ENCODE peak calls at places on chromosomes 3 and 15, in nine cellular contexts. K is aorta; Y is CD4-positive, alpha-beta memory T cell; Z is PC-3; N is BE2C; O is tibial artery; H is heart left ventricle; L is CD8-positive, alpha-beta memory T cell; P is heart right ventricle. T is an unnamed sample. For H3K4me1, the result is how much of the 10 kb centered on the place peaks cover.

GRCh38 chr3:52845157-52845556 is 10.3 kb upstream of the MUSTN1 start:
- DNase-seq in Y (no peak), K (peak), H (peak), P (peak), Z (no peak), L (no peak), N (no peak), O (peak), T (peak)

GRCh38 chr15:78638658-78639314 is 2.2 kb downstream of the CHRNB4 start:
- DNase-seq in K (no peak), O (no peak), H (no peak), P (peak), N (peak), Z (peak), Y (peak), L (no peak), T (peak)

GRCh38 chr3:178454714-178455113 is 81.5 kb upstream of the KCNMB2 start:
- DNase-seq in H (peak), Y (no peak), O (peak), N (no peak), P (peak), Z (no peak), L (no peak), K (peak), T (no peak)

GRCh38 chr15:70065006-70065722 is 32.6 kb downstream of the TLE3 start:
- DNase-seq in P (no peak), N (no peak), L (no peak), K (no peak), O (no peak), Z (no peak), H (peak), Y (no peak), T (no peak)

GRCh38 chr15:50669611-50670010 is 17.0 kb downstream of the TRPM7 start:
- DNase-seq in P (no peak), Y (no peak), H (no peak), L (no peak), Z (no peak), K (no peak), N (no peak), O (no peak), T (no peak)

GRCh38 chr15:73150831-73151230 is 98.6 kb downstream of the NEO1 start:
- DNase-seq in Z (no peak), H (no peak), L (no peak), O (no peak), N (no peak), K (no peak), P (no peak), Y (no peak), T (no peak)

GRCh38 chr3:101936419-101937331 is 87.4 kb downstream of the NFKBIZ start:
- DNase-seq in P (no peak), N (no peak), H (no peak), Z (peak), Y (peak), L (peak), O (no peak), K (no peak), T (peak)

GRCh38 chr15:28079313-28079969 is 19.7 kb downstream of the OCA2 start:
- DNase-seq in H (no peak), O (no peak), L (no peak), Z (no peak), P (no peak), N (no peak), Y (no peak), K (no peak), T (no peak)

GRCh38 chr15:88029696-88030095 is 226.8 kb downstream of the NTRK3 start:
- DNase-seq in Y (no peak), Z (no peak), K (no peak), H (no peak), L (no peak), P (no peak), O (no peak), N (peak), T (no peak)

GRCh38 chr3:151144756-151145155 is 58.3 kb downstream of the GPR171 start:
- DNase-seq in H (no peak), Z (no peak), O (no peak), L (no peak), P (no peak), N (no peak), Y (no peak), K (no peak), T (no peak)

GRCh38 chr15:57320543-57321220 is 55.6 kb upstream of the CGNL1 start:
- DNase-seq in O (peak), P (peak), L (no peak), K (peak), N (no peak), Y (no peak), H (no peak), Z (no peak), T (peak)

GRCh38 chr3:63809607-63810006 is 9.5 kb upstream of the C3orf49 start:
- DNase-seq in O (no peak), K (no peak), P (no peak), Z (peak), H (no peak), Y (no peak), N (peak), L (no peak), T (no peak)

GRCh38 chr3:23696842-23697241 is 108.9 kb upstream of the UBE2E1 start:
- DNase-seq in H (no peak), O (no peak), N (no peak), Z (no peak), K (no peak), P (no peak), L (no peak), Y (no peak), T (peak)

GRCh38 chr3:49199900-49200281 is 28.5 kb downstream of the KLHDC8B start:
- DNase-seq in N (no peak), O (no peak), P (no peak), Y (no peak), K (no peak), H (no peak), Z (no peak), L (no peak), T (no peak)
- H3K4me3 ChIP-seq in N (no peak), O (peak), P (peak), Y (no peak), K (no peak), H (peak), Z (no peak), L (no peak), T (peak)

GRCh38 chr15:81407151-81407550 is 33.1 kb upstream of the TMC3 start:
- DNase-seq in Y (no peak), P (no peak), O (no peak), H (no peak), N (no peak), Z (no peak), K (no peak), L (no peak), T (no peak)

GRCh38 chr15:81410318-81410753 is 36.3 kb upstream of the TMC3 start:
- DNase-seq in K (peak), P (peak), L (peak), H (peak), N (peak), O (peak), Z (peak), Y (peak), T (peak)

GRCh38 chr15:81411969-81412633 is 38.1 kb upstream of the TMC3 start:
- DNase-seq in Z (no peak), K (no peak), L (no peak), Y (no peak), H (no peak), N (no peak), P (no peak), O (no peak), T (peak)

GRCh38 chr15:81411056-81411455 is 37.0 kb upstream of the TMC3 start:
- DNase-seq in P (no peak), K (no peak), Y (no peak), N (no peak), Z (no peak), L (no peak), O (no peak), H (no peak), T (no peak)

DNA sequence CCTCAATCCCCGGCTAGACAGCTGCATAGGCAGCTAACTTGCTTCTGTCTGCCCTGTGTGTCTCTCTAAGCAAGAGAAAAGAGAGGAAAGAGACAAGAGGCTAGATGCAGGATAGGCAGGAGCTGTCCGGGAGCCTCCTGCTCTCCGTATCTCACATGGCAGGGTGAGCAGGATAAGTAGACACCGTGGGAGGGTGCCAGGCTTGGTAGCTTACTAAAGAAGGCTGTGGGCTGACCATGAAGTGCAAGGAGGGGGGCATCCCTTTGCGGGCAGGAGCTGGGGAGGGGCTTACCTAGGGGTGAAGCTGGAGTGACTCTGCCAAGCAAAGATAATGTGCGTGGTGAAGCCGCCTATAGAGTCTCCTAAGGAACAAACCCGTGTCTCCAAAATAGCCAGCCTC is 33.7 kb upstream of the TMC3 start:
- DNase-seq in Y (no peak), O (no peak), K (no peak), L (no peak), P (peak), Z (no peak), H (no peak), N (no peak), T (no peak)
- H3K4me1 ChIP-seq in Y (under half), O (under half), K (under half), L (under half), P (under half), Z (under half), H (under half), N (under half), T (under half)

GRCh38 chr3:27728195-27729087 is 6.3 kb upstream of the EOMES start:
- DNase-seq in P (no peak), N (no peak), H (no peak), Y (no peak), O (no peak), Z (no peak), K (no peak), L (no peak), T (no peak)
- H3K4me3 ChIP-seq in P (peak), N (no peak), H (peak), Y (no peak), O (no peak), Z (no peak), K (no peak), L (no peak), T (no peak)

GRCh38 chr15:101611007-101611406 is 41.2 kb downstream of the TM2D3 start:
- DNase-seq in O (no peak), K (no peak), Y (no peak), H (no peak), N (no peak), L (no peak), P (no peak), Z (no peak), T (no peak)

GRCh38 chr15:101610628-101611000 is 41.6 kb downstream of the TM2D3 start:
- DNase-seq in P (no peak), L (no peak), O (no peak), H (no peak), Y (no peak), K (no peak), N (no peak), Z (no peak), T (no peak)

GRCh38 chr15:101613130-101614000 is 38.8 kb downstream of the TM2D3 start:
- DNase-seq in O (peak), L (no peak), H (peak), Y (no peak), P (peak), Z (peak), K (peak), N (peak), T (no peak)

GRCh38 chr15:101612676-101613075 is 39.5 kb downstream of the TM2D3 start:
- DNase-seq in P (no peak), K (no peak), Y (no peak), Z (no peak), L (no peak), N (no peak), O (no peak), H (no peak), T (no peak)

GRCh38 chr15:101611580-101612299 is 40.4 kb downstream of the TM2D3 start:
- DNase-seq in Z (no peak), K (no peak), P (no peak), Y (no peak), O (no peak), N (no peak), L (no peak), H (no peak), T (no peak)
- H3K4me1 ChIP-seq in Z (under half), K (under half), P (under half), Y (under half), O (under half), N (under half), L (under half), H (under half), T (under half)

DNA sequence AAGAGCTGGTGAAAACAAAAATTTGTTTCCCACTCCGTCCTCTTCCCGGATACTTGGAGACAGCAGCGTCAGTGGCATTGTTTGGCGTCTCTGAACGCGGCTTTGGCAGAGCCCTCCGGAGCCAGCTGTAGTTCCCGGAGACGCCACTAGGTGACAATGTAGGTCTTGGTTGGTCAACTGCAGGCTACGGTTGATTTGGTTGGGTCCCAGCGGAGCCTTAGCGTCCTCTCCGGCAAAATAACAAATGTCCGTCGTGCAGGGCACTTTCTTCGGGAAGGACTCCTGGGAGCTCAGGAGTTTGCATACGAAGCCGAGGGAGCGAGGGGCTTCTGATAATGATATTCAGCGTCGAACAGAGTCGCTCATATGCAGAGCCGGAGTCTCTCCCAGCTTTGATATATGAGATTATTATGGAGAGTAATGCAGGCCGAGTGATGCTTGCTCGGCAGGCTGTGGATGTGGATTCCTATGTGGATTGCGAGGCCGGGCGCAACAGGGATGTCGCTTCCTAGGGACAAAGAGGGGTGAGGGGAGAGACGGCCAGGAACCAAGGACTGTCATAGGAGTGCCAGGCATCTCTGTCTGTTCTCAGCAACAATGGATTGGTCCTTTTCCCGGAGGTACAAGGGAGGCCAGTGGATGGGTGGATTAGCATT is 74.8 kb downstream of the IL20RB start:
- DNase-seq in N (peak), Y (peak), L (peak), Z (peak), P (peak), K (peak), O (peak), H (peak), T (peak)
- H3K4me3 ChIP-seq in N (peak), Y (no peak), L (peak), Z (peak), P (peak), K (peak), O (peak), H (peak), T (peak)

DNA sequence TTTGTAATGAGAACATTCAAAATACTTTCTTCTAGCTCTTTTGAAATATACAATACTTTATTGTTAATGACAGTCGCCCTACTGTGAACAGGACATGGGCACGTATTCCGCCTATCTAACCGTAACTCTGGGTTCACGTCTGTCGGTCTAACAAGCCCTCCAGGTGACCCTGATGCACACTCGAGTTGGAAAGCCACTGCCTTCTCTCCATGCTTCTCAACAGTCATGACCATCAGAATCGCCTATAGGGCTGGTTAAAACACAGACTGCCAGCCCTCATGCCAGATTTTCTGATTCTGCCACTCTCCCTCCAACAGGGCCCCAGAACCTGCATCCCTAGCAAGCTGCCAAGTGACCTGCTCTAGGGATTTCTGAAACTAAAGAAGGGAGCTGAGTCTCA is 140.2 kb downstream of the FOXP1 start:
- DNase-seq in N (no peak), H (no peak), P (no peak), K (no peak), O (no peak), L (no peak), Z (no peak), Y (no peak), T (no peak)
- H3K4me1 ChIP-seq in N (under half), H (half or more), P (half or more), K (under half), O (under half), L (half or more), Z (under half), Y (half or more), T (under half)

DNA sequence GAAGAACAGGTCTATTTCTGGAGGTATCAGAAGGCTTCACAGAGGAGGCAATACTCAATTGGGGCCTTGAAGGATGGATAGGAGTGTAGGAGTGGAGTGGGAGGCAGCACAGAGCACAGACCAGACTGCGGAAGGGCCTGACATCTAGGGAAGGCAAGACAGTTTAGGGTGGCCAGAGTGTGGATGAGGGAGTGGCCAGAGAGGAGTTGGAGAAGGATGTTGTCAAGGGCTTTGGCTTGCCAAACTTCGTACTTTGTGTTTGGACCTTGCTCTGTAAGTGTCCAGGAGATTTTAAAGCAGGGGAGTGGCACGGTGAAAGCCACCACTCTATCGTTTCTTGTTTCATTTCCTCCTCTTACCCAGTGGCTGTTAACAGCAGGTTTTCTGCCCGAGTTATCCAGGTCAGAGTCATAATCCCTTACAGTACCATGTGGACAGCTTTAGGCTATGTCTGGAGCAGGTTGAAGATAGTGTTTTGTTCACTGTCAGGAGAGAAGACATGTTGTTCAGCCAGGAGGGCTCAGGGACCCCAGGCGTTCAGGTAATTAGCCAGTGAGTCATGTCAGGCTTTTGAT is 12.3 kb downstream of the SMAD3 start:
- DNase-seq in P (no peak), O (no peak), Z (no peak), L (no peak), Y (no peak), K (no peak), H (no peak), N (no peak), T (no peak)
- H3K4me3 ChIP-seq in P (no peak), O (no peak), Z (no peak), L (no peak), Y (no peak), K (no peak), H (no peak), N (no peak), T (no peak)

DNA sequence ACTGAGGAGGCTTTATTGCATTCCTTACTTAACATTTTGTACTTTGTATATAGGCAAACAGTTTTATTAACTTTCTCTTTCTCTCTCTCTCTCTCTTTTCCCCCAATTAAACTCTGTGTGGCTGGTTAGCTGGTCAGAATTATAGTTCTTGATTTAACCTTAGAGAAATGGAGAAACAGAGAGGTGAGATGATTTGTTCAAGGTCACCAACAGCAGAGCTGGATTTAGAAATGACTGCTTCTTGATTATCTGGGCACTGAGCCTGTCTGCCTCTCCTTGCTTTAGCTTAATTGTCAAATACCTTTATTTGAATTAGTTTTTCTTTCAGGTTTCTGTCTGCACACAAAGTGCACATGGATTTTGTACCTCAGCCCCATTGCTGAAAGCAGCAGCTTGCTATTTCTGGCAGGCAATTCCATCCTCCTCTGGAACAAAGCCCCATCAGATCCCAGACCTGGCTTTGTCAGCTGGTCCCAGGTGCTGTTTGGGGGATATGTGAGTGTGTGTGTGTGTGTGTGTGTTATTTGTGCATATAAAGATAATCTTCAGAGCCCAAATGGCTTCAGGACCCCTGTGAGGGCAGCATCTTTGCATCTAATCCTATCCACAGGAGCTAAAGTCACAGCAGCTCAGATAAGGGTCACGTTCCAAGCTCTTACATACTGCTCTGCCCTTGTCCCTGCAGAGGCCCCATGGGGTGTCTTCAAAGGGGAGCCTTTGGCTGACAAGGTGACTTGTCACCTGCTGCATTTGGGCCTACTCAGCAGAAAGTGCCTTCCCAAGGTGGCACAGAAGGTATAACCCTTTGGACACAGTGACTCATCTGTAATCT is 35.5 kb downstream of the GJD2 start:
- DNase-seq in L (no peak), O (no peak), N (no peak), H (no peak), P (no peak), K (no peak), Z (no peak), Y (no peak), T (no peak)
- H3K4me1 ChIP-seq in L (under half), O (under half), N (under half), H (half or more), P (under half), K (under half), Z (under half), Y (under half), T (under half)

GRCh38 chr3:25433106-25433505 is 5.0 kb downstream of the RARB start:
- DNase-seq in L (no peak), K (no peak), N (no peak), O (no peak), Z (no peak), Y (no peak), P (no peak), H (no peak), T (peak)

GRCh38 chr3:25430942-25431570 is 3.0 kb downstream of the RARB start:
- DNase-seq in H (no peak), Z (no peak), N (no peak), L (no peak), K (no peak), Y (no peak), P (no peak), O (no peak), T (no peak)

GRCh38 chr3:25433868-25434267 is 5.8 kb downstream of the RARB start:
- DNase-seq in P (peak), O (no peak), K (no peak), Z (no peak), H (peak), N (peak), Y (no peak), L (no peak), T (peak)

GRCh38 chr3:25429960-25430941 is 2.2 kb downstream of the RARB start:
- DNase-seq in Z (no peak), H (no peak), L (no peak), P (no peak), K (no peak), O (no peak), Y (no peak), N (no peak), T (peak)

GRCh38 chr3:25432191-25432720 is 4.2 kb downstream of the RARB start:
- DNase-seq in K (no peak), H (no peak), P (no peak), O (no peak), L (no peak), Z (no peak), N (no peak), Y (no peak), T (peak)
- H3K4me3 ChIP-seq in K (no peak), H (peak), P (peak), O (peak), L (no peak), Z (no peak), N (no peak), Y (no peak), T (no peak)

DNA sequence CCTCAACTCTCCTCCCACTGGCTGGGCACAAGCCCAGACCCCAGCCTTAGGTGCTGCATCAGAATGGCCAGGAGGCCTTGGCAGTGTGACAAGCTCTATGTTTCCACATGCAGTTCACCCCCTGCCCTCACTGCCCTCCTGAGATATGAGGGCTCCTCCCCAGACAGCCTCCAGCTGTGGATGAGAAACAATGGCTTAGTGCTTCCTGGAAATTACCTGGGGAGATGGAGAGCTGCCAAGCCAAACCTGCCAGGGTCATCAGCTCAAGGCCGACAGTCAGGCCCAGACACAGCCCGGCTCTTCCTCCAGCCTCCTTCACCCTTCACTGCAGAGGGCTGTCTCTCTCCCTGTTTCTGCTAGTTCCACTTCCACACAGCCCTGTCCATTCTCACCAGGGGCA is 76.3 kb downstream of the MYLK start:
- DNase-seq in Y (no peak), L (no peak), Z (no peak), P (no peak), H (no peak), O (no peak), K (no peak), N (peak), T (no peak)
- H3K4me1 ChIP-seq in Y (under half), L (under half), Z (under half), P (under half), H (under half), O (under half), K (under half), N (under half), T (under half)

T was measured in adipocyte.